ENCODE peak calls at places on chromosomes 16 and 17, in six cellular contexts. D is CD4-positive, alpha-beta T cell; F is fibroblast of pulmonary artery; N is tibial nerve; G is breast epithelium; A is PC-3. P is an unnamed sample.

GRCh38 chr17:60102632-60103047 is 23.9 kb upstream of the HEATR6 start:
- DNase-seq in D (no peak), F (peak; percentile 51), N (no peak), G (no peak), A (no peak), P (peak; percentile 48)

GRCh38 chr16:8634991-8635736 is 13.7 kb downstream of the METTL22 start:
- DNase-seq in D (no peak), F (peak; percentile 57), N (no peak), G (no peak), A (peak; percentile 22), P (no peak)

GRCh38 chr16:78484509-78485058 is 385.1 kb downstream of the WWOX start:
- DNase-seq in D (no peak), F (no peak), N (no peak), G (no peak), A (no peak), P (no peak)

GRCh38 chr17:59762022-59762825 is 54.8 kb downstream of the VMP1 start:
- DNase-seq in D (no peak), F (peak; percentile 72), N (no peak), G (no peak), A (peak; percentile 78), P (no peak)

GRCh38 chr17:13888043-13888442 is 181.3 kb upstream of the COX10 start:
- DNase-seq in D (no peak), F (peak; percentile 17), N (peak; percentile 32), G (no peak), A (peak; percentile 16), P (no peak)

GRCh38 chr16:50677351-50677750 is 3.8 kb downstream of the SNX20 start:
- DNase-seq in D (no peak), F (no peak), N (no peak), G (no peak), A (no peak), P (no peak)

GRCh38 chr16:56911771-56912541 is 20.0 kb upstream of the HERPUD1 start:
- DNase-seq in D (no peak), F (peak; percentile 84), N (peak; percentile 36), G (no peak), A (no peak), P (peak; percentile 70)

GRCh38 chr16:28553776-28554633 is at the start of gene SGF29:
- DNase-seq in D (peak; percentile 92), F (peak; percentile 96), N (peak; percentile 91), G (peak; percentile 89), A (peak; percentile 80), P (peak; percentile 86)

GRCh38 chr17:69254187-69254586 is 25.6 kb upstream of the ABCA10 start:
- DNase-seq in D (no peak), F (no peak), N (no peak), G (no peak), A (no peak), P (no peak)

GRCh38 chr16:12417830-12418229 is 385.9 kb downstream of the CPPED1 start:
- DNase-seq in D (no peak), F (peak; percentile 9), N (no peak), G (no peak), A (no peak), P (no peak)

GRCh38 chr17:57935833-57936807 is 19.1 kb downstream of the CUEDC1 start:
- DNase-seq in D (no peak), F (peak; percentile 58), N (no peak), G (peak; percentile 76), A (peak; percentile 44), P (no peak)

GRCh38 chr17:80116276-80116922 is 15.0 kb downstream of the GAA start:
- DNase-seq in D (no peak), F (no peak), N (no peak), G (no peak), A (no peak), P (no peak)

GRCh38 chr16:85912271-85912974 is 13.5 kb downstream of the IRF8 start:
- DNase-seq in D (no peak), F (peak; percentile 95), N (peak; percentile 82), G (no peak), A (no peak), P (no peak)

GRCh38 chr17:17455173-17455572 is 21.6 kb upstream of the MED9 start:
- DNase-seq in D (no peak), F (no peak), N (no peak), G (no peak), A (no peak), P (no peak)

GRCh38 chr16:2278956-2279800 is 11.3 kb upstream of the RNPS1 start:
- DNase-seq in D (no peak), F (no peak), N (no peak), G (no peak), A (no peak), P (no peak)

GRCh38 chr17:69607162-69607834 is 192.8 kb downstream of the MAP2K6 start:
- DNase-seq in D (no peak), F (peak; percentile 88), N (peak; percentile 82), G (peak; percentile 67), A (peak; percentile 86), P (no peak)

GRCh38 chr16:55728797-55729196 is 73.0 kb downstream of the SLC6A2 start:
- DNase-seq in D (no peak), F (no peak), N (no peak), G (no peak), A (peak; percentile 6), P (no peak)

GRCh38 chr17:73429440-73430164 is 117.8 kb upstream of the CDC42EP4 start:
- DNase-seq in D (peak; percentile 85), F (peak; percentile 78), N (peak; percentile 78), G (peak; percentile 76), A (peak; percentile 90), P (peak; percentile 80)

GRCh38 chr17:5758651-5759050 is 174.3 kb upstream of the NLRP1 start:
- DNase-seq in D (no peak), F (peak; percentile 63), N (no peak), G (no peak), A (peak; percentile 56), P (no peak)

GRCh38 chr17:79919164-79919585 is 79.9 kb upstream of the CBX4 start:
- DNase-seq in D (no peak), F (no peak), N (peak; percentile 43), G (peak; percentile 91), A (peak; percentile 95), P (no peak)

DNA sequence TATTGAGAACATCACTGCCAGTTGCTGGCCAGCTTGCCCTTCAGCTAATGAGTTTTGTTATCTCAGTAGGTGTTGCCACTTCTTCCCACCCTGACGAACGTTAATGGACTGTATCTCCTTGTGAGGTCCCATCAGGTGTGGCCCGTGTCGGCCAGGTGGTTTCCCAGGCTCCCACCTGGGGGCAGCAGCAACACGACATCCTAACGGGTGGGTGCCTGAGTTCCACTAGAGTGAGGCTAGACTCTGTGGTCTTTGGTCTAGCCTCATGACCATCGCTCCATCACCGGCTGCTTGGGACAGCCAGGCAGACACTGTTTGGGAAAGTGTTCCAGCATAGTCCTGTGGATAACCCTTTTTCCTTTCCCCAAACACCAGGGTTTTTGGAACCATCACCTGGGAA is 45.6 kb upstream of the LCMT1 start:
- DNase-seq in D (no peak), F (no peak), N (no peak), G (no peak), A (no peak), P (no peak)
- TF ChIP-seq CTCF in D (no peak), F (no peak), N (no peak), G (no peak), A (no peak), P (no peak)

GRCh38 chr16:4693296-4693955 is at the start of gene NUDT16L1:
- DNase-seq in D (peak; percentile 97), F (peak; percentile 94), N (peak; percentile 89), G (peak; percentile 96), A (peak; percentile 92), P (peak; percentile 98)
- TF ChIP-seq CTCF in D (no peak), F (no peak), N (peak; percentile 71), G (no peak), A (no peak), P (no peak)

DNA sequence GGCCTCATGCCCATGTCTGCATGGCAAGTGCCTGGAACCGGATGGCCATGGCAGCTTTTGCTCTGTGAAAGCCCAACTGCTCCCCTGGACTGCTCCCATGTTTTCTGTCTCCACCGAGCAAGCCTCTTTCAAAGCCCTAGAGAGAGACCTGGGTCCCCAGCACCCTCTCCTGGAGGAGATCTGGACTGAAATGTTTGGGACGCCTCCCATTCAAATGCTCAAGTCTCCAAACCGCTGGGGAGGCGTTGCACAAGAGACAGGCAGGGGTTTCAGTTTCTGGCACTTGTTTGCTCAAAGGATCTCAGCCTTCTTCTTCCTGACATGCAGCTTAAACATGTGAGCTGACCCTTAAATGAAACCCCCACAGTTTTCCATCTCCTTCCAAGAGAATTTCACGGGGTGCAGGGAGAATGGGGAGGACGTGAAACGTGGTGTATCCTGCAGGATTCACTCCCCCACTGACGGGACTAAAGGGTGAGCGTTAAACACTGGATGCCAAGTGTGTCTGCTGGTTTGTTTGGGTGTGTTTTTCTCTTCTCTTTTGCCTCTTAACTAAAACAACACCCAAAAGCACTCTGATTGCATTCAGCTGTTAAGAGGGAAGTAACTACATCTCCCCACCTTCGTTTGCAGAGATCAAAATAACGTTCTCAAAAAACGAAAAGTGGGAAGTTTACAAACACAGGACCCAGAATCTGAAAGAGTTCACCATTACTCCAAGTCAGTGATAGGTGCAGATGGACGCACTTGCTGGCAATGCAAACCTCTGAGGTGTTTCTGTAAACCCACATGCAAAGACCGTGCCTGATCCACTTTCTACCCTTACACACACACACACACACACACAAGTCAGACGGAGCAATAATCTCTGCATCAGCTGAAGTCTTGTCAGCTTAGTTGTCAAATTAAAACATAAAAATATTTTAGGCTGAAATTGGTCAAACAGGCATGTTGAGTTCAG is 256.9 kb downstream of the C16orf95 start:
- DNase-seq in D (no peak), F (peak; percentile 71), N (no peak), G (no peak), A (no peak), P (no peak)
- TF ChIP-seq CTCF in D (no peak), F (peak; percentile 39), N (no peak), G (no peak), A (peak; percentile 9), P (no peak)

GRCh38 chr17:42577532-42578281 is at the start of gene PSMC3IP:
- DNase-seq in D (peak; percentile 87), F (peak; percentile 95), N (peak; percentile 93), G (peak; percentile 93), A (peak; percentile 91), P (peak; percentile 86)
- TF ChIP-seq CTCF in D (peak; percentile 53), F (peak; percentile 35), N (peak; percentile 71), G (peak; percentile 43), A (peak; percentile 45), P (no peak)

GRCh38 chr17:20944014-20944905 is 98.6 kb downstream of the USP22 start:
- DNase-seq in D (peak; percentile 7), F (no peak), N (no peak), G (peak; percentile 57), A (peak; percentile 83), P (no peak)
- TF ChIP-seq CTCF in D (no peak), F (peak; percentile 1), N (no peak), G (peak; percentile 64), A (peak; percentile 84), P (no peak)

GRCh38 chr16:10938844-10939648 is 3.2 kb downstream of the DEXI start:
- DNase-seq in D (no peak), F (no peak), N (no peak), G (no peak), A (no peak), P (no peak)
- TF ChIP-seq CTCF in D (no peak), F (no peak), N (no peak), G (no peak), A (no peak), P (no peak)

DNA sequence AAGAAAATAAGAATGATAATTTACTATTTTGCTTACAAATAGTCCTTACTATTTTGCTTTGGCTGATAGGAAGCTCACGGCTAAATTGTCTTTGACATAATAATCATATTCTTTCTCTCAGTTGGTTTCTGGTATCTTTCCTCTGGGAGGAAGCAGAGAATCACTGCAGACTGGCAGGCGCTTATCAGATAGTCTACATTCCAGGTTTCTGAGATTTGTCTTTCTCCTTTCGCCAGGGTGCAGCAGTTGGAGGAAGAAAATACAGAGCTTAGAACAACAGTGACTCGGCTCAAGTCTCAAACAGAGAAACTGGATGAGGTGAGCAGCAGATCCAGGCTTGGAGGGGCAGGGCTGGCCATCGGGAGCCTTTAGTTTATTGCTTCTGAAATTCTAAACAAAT is 136.1 kb downstream of the RAB11FIP4 start:
- DNase-seq in D (no peak), F (peak; percentile 61), N (no peak), G (no peak), A (no peak), P (no peak)
- TF ChIP-seq CTCF in D (no peak), F (peak; percentile 9), N (no peak), G (no peak), A (no peak), P (no peak)